ENCODE peak calls at places on chromosomes 16 and 17, in four cellular contexts. Y is DND-41, U is tibial artery, A is neural progenitor cell. G is an unnamed sample. For H3K36me3, the result is how much of the 10 kb centered on the place peaks cover.

GRCh38 chr17:57721967-57722703 is 23.0 kb downstream of the CCDC182 start:
- DNase-seq in U (peak), A (no peak), Y (no peak), G (no peak)

GRCh38 chr16:4409081-4409932 is 7.1 kb downstream of the CORO7 start:
- DNase-seq in Y (no peak), A (no peak), U (peak), G (no peak)

GRCh38 chr17:42422958-42423712 is at the start of gene CAVIN1:
- DNase-seq in U (peak), Y (no peak), A (peak), G (no peak)

GRCh38 chr17:1999557-2000251 is 25.4 kb downstream of the RTN4RL1 start:
- DNase-seq in Y (no peak), A (peak), U (peak), G (no peak)

GRCh38 chr17:16887523-16888095 is 84.3 kb downstream of the TNFRSF13B start:
- DNase-seq in Y (no peak), A (no peak), U (peak), G (no peak)

GRCh38 chr17:60827920-60828319 is 150.3 kb downstream of the BCAS3 start:
- DNase-seq in U (no peak), A (no peak), Y (no peak), G (no peak)

GRCh38 chr16:69114346-69114975 is 9.0 kb downstream of the HAS3 start:
- DNase-seq in Y (no peak), A (no peak), U (no peak), G (no peak)

GRCh38 chr17:7477392-7478275 is 1.8 kb downstream of the ZBTB4 start:
- DNase-seq in U (peak), Y (no peak), A (peak), G (no peak)

GRCh38 chr16:53502331-53503269 is at the start of gene AKTIP:
- DNase-seq in Y (peak), U (no peak), A (peak), G (peak)

GRCh38 chr16:56421313-56421712 is 4.0 kb downstream of the AMFR start:
- DNase-seq in U (no peak), A (no peak), Y (no peak), G (no peak)

GRCh38 chr17:1003633-1003971 is 6.7 kb downstream of the TIMM22 start:
- DNase-seq in A (no peak), Y (no peak), U (no peak), G (no peak)

GRCh38 chr16:17435324-17435723 is 35.4 kb downstream of the XYLT1 start:
- DNase-seq in U (no peak), A (no peak), Y (no peak), G (no peak)

GRCh38 chr17:34703533-34703932 is 124.2 kb downstream of the TMEM132E start:
- DNase-seq in U (no peak), A (peak), Y (peak), G (no peak)

GRCh38 chr16:75420987-75421819 is 12.1 kb downstream of the CFDP1 start:
- DNase-seq in A (peak), U (peak), Y (peak), G (no peak)

GRCh38 chr16:81511371-81511770 is 66.8 kb downstream of the CMIP start:
- DNase-seq in U (no peak), A (no peak), Y (no peak), G (no peak)

GRCh38 chr16:15857779-15858560 is 1.1 kb upstream of the MYH11 start:
- DNase-seq in Y (no peak), U (peak), A (peak), G (no peak)

GRCh38 chr16:84054271-84054670 is 11.7 kb upstream of the SLC38A8 start:
- DNase-seq in Y (no peak), U (peak), A (no peak), G (no peak)

GRCh38 chr17:21061971-21062526 is 19.2 kb upstream of the USP22 start:
- DNase-seq in Y (no peak), U (no peak), A (no peak), G (no peak)

GRCh38 chr16:694863-695354 is 4.7 kb upstream of the WDR24 start:
- DNase-seq in U (no peak), Y (no peak), A (no peak), G (no peak)

GRCh38 chr17:82840431-82840831 is 609 bp upstream of the ZNF750 start:
- DNase-seq in U (no peak), A (peak), Y (no peak), G (no peak)

GRCh38 chr17:82837586-82838320 is 2.1 kb downstream of the ZNF750 start:
- DNase-seq in U (no peak), Y (no peak), A (no peak), G (no peak)

GRCh38 chr17:82841921-82842596 is 2.2 kb upstream of the ZNF750 start:
- DNase-seq in Y (no peak), U (no peak), A (no peak), G (no peak)

GRCh38 chr17:82838386-82839063 is 1.3 kb downstream of the ZNF750 start:
- DNase-seq in Y (no peak), U (no peak), A (no peak), G (no peak)

DNA sequence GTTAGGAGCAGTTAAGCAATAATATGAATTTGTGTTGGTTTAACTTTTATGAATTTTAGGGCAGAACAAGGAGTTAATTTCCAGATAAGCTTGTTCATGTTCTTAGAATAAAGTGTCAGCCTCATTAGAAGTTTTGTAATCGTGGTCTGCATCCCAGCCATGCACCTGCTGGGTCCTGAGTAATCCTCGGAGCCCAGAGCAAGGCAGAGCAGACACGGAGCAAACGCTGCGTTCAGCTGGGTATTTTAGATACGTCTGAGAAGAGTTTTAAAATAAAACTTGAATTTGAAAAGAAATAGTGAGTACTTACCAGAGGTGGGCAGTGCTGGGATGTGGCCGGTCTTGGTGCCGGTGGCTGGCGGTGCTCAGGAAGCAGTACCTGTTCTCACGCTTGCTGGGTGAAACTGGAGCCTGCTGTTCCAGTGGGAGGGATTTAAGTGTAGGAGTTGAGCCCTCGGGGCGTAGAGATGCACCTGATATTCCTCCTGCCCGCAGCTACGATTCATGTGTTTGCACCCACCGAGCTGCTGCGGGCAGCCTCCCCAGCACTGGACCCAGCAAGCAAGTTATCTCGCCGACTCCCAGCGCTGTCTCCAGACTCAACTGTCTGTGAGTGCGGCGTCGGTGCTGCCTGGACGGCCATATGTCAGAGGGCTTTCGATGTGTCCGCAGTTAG is at the start of gene ZNF750:
- DNase-seq in A (no peak), Y (no peak), U (no peak), G (no peak)
- H3K27ac ChIP-seq in A (no peak), Y (no peak), U (no peak), G (no peak)

GRCh38 chr16:58028168-58028455 is 2.6 kb downstream of the MMP15 start:
- DNase-seq in A (no peak), U (no peak), Y (no peak), G (no peak)
- H3K4me3 ChIP-seq in A (peak), U (no peak), Y (no peak), G (no peak)

DNA sequence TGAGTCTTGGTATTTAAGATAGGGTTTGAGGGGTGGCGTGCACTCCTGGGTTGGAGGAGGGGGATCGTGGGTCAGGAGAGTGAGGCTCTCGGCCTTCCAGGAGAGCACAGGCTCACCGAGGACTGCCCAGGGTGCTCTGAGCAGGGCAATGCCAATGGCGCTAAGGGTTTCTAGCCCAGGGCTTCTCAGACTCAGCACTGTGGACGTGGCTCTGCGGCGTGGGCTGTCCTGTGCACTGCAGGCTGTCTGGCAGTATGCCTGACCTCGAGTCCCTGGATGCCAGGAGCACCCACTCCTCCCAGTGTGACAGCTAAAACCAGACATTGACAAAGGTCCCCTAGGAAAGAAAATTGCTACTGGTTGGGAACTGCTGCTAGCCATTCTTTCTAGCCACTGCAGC is 37.2 kb upstream of the ENDOV start:
- DNase-seq in U (peak), Y (no peak), A (no peak), G (no peak)
- H3K36me3 ChIP-seq in U (half or more), Y (half or more), A (under half), G (half or more)

GRCh38 chr17:75878174-75878998 is at the start of gene TRIM47:
- DNase-seq in Y (no peak), U (peak), A (peak), G (no peak)
- H3K27ac ChIP-seq in Y (no peak), U (peak), A (no peak), G (peak)

GRCh38 chr16:70529051-70529777 is 5.6 kb downstream of the SF3B3 start:
- DNase-seq in A (no peak), U (no peak), Y (no peak), G (no peak)

GRCh38 chr16:70534949-70535348 is 11.3 kb downstream of the SF3B3 start:
- DNase-seq in A (no peak), Y (no peak), U (no peak), G (no peak)
- H3K4me3 ChIP-seq in A (no peak), Y (no peak), U (no peak), G (no peak)